ENCODE peak calls at places on chromosome 13, in five cellular contexts. C is mesenchymal stem cell; Y is naive thymus-derived CD4-positive, alpha-beta T cell; O is MM.1S; H is cardiac muscle cell. I is an unnamed sample.

GRCh38 chr13:97242755-97243497 is 20.8 kb downstream of the MBNL2 start:
- DNase-seq in Y (no peak), C (no peak), O (no peak), H (no peak), I (no peak)

GRCh38 chr13:47004552-47004951 is 107.7 kb upstream of the HTR2A start:
- DNase-seq in Y (no peak), H (no peak), O (no peak), C (no peak), I (no peak)

GRCh38 chr13:33172911-33173310 is 112.6 kb downstream of the STARD13 start:
- DNase-seq in Y (no peak), O (no peak), C (no peak), H (no peak), I (no peak)

GRCh38 chr13:101942038-101942437 is 459.8 kb downstream of the FGF14 start:
- DNase-seq in H (peak; percentile 4), O (peak; percentile 27), Y (no peak), C (peak; percentile 44), I (peak; percentile 35)

GRCh38 chr13:106490887-106491321 is 44.6 kb downstream of the EFNB2 start:
- DNase-seq in O (no peak), C (no peak), H (no peak), Y (peak; percentile 20), I (no peak)

GRCh38 chr13:110017379-110017778 is 231.0 kb upstream of the IRS2 start:
- DNase-seq in Y (no peak), C (peak; percentile 90), O (no peak), H (peak; percentile 92), I (no peak)

GRCh38 chr13:101556676-101557121 is 104.2 kb downstream of the ITGBL1 start:
- DNase-seq in Y (no peak), C (no peak), H (no peak), O (no peak), I (no peak)

GRCh38 chr13:69389899-69390298 is 717.7 kb upstream of the ATXN8OS start:
- DNase-seq in O (no peak), Y (no peak), H (no peak), C (peak; percentile 91), I (peak; percentile 6)

GRCh38 chr13:24254151-24254810 is 55.1 kb upstream of the C1QTNF9 start:
- DNase-seq in Y (peak; percentile 68), C (peak; percentile 70), O (no peak), H (peak; percentile 74), I (peak; percentile 32)

GRCh38 chr13:98060282-98060681 is 82.6 kb upstream of the FARP1 start:
- DNase-seq in H (no peak), C (no peak), Y (no peak), O (no peak), I (no peak)

GRCh38 chr13:63124863-63125262 is 1709.2 kb upstream of the PCDH20 start:
- DNase-seq in H (peak; percentile 49), Y (no peak), O (peak; percentile 31), C (peak; percentile 31), I (peak; percentile 2)

GRCh38 chr13:110702089-110702488 is 3.8 kb downstream of the CARS2 start:
- DNase-seq in C (no peak), Y (no peak), O (no peak), H (no peak), I (no peak)

GRCh38 chr13:25847635-25848616 is 203.9 kb downstream of the SHISA2 start:
- DNase-seq in H (peak; percentile 10), Y (no peak), O (peak; percentile 51), C (no peak), I (peak; percentile 69)

GRCh38 chr13:53064721-53065120 is 36.1 kb downstream of the OLFM4 start:
- DNase-seq in O (no peak), H (peak; percentile 40), Y (no peak), C (no peak), I (no peak)

GRCh38 chr13:48580185-48580803 is 47.4 kb upstream of the RCBTB2 start:
- DNase-seq in H (peak; percentile 78), Y (peak; percentile 61), C (peak; percentile 64), O (peak; percentile 50), I (peak; percentile 82)

GRCh38 chr13:64912141-64912540 is 2318.0 kb downstream of the PCDH9 start:
- DNase-seq in H (peak; percentile 72), Y (no peak), O (no peak), C (peak; percentile 54), I (no peak)

GRCh38 chr13:35496761-35497386 is 20.4 kb upstream of the MAB21L1 start:
- DNase-seq in H (peak; percentile 69), Y (no peak), C (no peak), O (no peak), I (no peak)

GRCh38 chr13:88005188-88005587 is 334.0 kb downstream of the SLITRK5 start:
- DNase-seq in H (no peak), C (no peak), Y (no peak), O (no peak), I (no peak)

GRCh38 chr13:66506979-66507378 is 723.2 kb downstream of the PCDH9 start:
- DNase-seq in C (peak; percentile 23), O (peak; percentile 45), H (no peak), Y (no peak), I (no peak)

GRCh38 chr13:66795636-66796035 is 434.5 kb downstream of the PCDH9 start:
- DNase-seq in C (no peak), O (no peak), Y (no peak), H (no peak), I (no peak)

GRCh38 chr13:106573279-106573831 is 5.4 kb upstream of the ARGLU1 start:
- DNase-seq in H (peak; percentile 53), Y (no peak), O (no peak), C (no peak), I (no peak)

GRCh38 chr13:49319555-49320350 is 72.0 kb downstream of the CDADC1 start:
- DNase-seq in Y (no peak), O (no peak), C (peak; percentile 74), H (no peak), I (no peak)

GRCh38 chr13:97976551-97977375 is 23.3 kb downstream of the IPO5 start:
- DNase-seq in H (no peak), Y (no peak), C (peak; percentile 39), O (peak; percentile 35), I (peak; percentile 66)

GRCh38 chr13:28819748-28820098 is 416 bp upstream of the MTUS2 start:
- DNase-seq in Y (peak; percentile 14), C (peak; percentile 49), O (peak; percentile 38), H (peak; percentile 54), I (no peak)

GRCh38 chr13:49419292-49419691 is 24.6 kb downstream of the CAB39L start:
- DNase-seq in C (no peak), O (no peak), H (no peak), Y (no peak), I (no peak)

GRCh38 chr13:30690282-30691188 is 44.8 kb upstream of the ALOX5AP start:
- DNase-seq in C (peak; percentile 97), H (peak; percentile 98), Y (peak; percentile 5), O (peak; percentile 72), I (no peak)

GRCh38 chr13:109668433-109669233 is 117.8 kb downstream of the IRS2 start:
- DNase-seq in C (no peak), H (no peak), O (no peak), Y (no peak), I (no peak)

GRCh38 chr13:31538067-31539042 is 201.0 kb upstream of the RXFP2 start:
- DNase-seq in C (peak; percentile 25), Y (no peak), O (no peak), H (peak; percentile 74), I (no peak)

DNA sequence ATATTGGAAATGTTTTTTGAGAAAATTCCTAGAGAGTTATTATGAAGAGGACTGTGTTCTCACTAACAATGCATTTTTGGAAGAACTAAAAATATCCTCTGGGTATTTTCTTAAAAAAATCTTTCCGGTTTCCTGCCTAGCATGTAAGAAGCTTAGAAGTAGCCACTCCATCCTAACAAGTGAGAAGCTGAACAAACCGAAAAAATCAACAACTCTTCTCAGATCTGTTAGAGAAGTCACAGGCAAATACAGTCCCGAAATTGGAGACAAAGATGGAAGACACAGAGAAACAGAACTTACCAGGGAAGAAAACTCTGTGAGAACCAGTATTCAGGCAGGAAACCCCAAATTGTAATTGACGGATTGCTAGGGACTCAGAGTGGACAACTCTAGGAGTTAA is 173.0 kb downstream of the KLF12 start:
- DNase-seq in H (no peak), O (peak; percentile 66), Y (no peak), C (no peak), I (no peak)
- H3K4me3 ChIP-seq in H (no peak overlapping the region), O (peak overlapping the region; percentile 48), Y (no peak overlapping the region), C (no peak overlapping the region), I (no peak overlapping the region)

GRCh38 chr13:34435338-34435737 is 506.7 kb upstream of the NBEA start:
- DNase-seq in C (peak; percentile 74), H (peak; percentile 42), Y (no peak), O (no peak), I (no peak)

GRCh38 chr13:34432234-34432633 is 509.8 kb upstream of the NBEA start:
- DNase-seq in Y (no peak), C (no peak), O (no peak), H (no peak), I (no peak)

DNA sequence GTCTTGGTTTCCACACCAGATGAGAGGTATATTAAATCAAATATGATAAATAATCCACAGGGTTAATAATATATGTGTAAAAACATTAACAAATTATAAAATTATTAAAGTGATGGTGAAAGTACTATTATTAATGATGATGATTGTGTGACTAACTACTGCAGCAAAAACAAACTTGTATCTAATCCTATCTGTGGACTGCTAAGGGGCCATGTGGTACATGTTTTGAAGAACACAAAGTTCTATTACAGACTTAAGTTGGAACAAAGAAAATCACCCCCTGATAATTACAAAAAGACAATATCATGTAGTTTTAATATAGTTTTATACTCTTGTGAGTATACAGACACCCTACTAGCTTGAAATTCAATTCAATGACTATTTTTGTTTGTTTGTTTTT is 504.2 kb upstream of the NBEA start:
- DNase-seq in O (no peak), H (no peak), C (no peak), Y (no peak), I (no peak)
- H3K4me3 ChIP-seq in O (no peak overlapping the region), H (no peak overlapping the region), C (no peak overlapping the region), Y (no peak overlapping the region), I (no peak overlapping the region)

GRCh38 chr13:27624071-27624470 is 2.4 kb downstream of the POLR1D start:
- DNase-seq in C (no peak), Y (no peak), O (no peak), H (no peak), I (no peak)
- H3K4me3 ChIP-seq in C (no peak overlapping the region), Y (no peak overlapping the region), O (no peak overlapping the region), H (no peak overlapping the region), I (no peak overlapping the region)

GRCh38 chr13:42490676-42491075 is 83.3 kb upstream of the TNFSF11 start:
- DNase-seq in H (no peak), C (no peak), Y (no peak), O (no peak), I (no peak)

GRCh38 chr13:42484396-42484795 is 89.6 kb upstream of the TNFSF11 start:
- DNase-seq in C (no peak), Y (no peak), H (peak; percentile 49), O (no peak), I (no peak)

GRCh38 chr13:42485272-42485671 is 88.7 kb upstream of the TNFSF11 start:
- DNase-seq in H (no peak), Y (no peak), O (no peak), C (no peak), I (no peak)

GRCh38 chr13:42487221-42487620 is 86.7 kb upstream of the TNFSF11 start:
- DNase-seq in C (no peak), Y (no peak), H (no peak), O (no peak), I (no peak)

DNA sequence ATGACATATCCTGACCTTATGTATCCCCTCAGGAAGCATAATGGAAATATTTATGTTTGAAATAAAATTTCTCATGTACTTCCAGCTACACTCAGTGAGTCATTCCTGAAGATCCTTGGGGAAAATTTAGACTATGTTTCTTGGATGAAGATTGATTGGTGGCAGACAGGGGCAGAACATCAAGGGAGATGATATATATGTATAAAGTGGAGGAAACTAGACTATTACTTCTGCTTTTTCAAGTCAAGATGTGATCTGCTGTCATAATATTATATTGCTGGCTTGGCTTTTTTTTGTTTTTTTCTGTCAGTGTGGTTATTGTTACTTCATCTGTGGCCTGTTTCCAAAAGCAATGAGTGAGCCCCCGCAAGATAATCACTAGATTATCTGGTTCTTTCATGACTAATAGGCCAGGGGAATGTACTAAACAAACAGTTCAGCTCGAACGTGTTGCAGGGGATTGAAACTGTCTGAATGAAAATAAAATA is 87.2 kb upstream of the TNFSF11 start:
- DNase-seq in H (peak; percentile 82), Y (no peak), O (no peak), C (peak; percentile 91), I (no peak)
- H3K4me3 ChIP-seq in H (no peak overlapping the region), Y (no peak overlapping the region), O (no peak overlapping the region), C (no peak overlapping the region), I (no peak overlapping the region)